ENCODE peak calls at places on chromosomes 12 and 14, in ten cellular contexts. I is epithelial cell of esophagus, H is neural progenitor cell, G is lower lobe of right lung, R is heart left ventricle, L is fibroblast of pulmonary artery, A is ovary, F is HCT116, V is brain microvascular endothelial cell, N is cardiac muscle cell. E is an unnamed sample.
A peak's percentile ranks its signal among the peaks of the same experiment; 100 is the strongest.

GRCh38 chr14:98835051-98835824 is 436.8 kb downstream of the BCL11B start:
- DNase-seq in I (no peak), H (no peak), G (no peak), R (no peak), L (no peak), A (no peak), F (no peak), V (no peak), N (no peak), E (no peak)

GRCh38 chr14:101075025-101075800 is 171.7 kb upstream of the RTL1 start:
- DNase-seq in I (no peak), H (no peak), G (no peak), R (no peak), L (no peak), A (no peak), F (no peak), V (no peak), N (no peak), E (no peak)

GRCh38 chr14:75279153-75279738 is 618 bp downstream of the FOS start:
- DNase-seq in I (no peak), H (peak; percentile 61), G (peak; percentile 79), R (peak; percentile 84), L (peak; percentile 75), A (peak; percentile 84), F (no peak), V (peak; percentile 55), N (peak; percentile 67), E (peak; percentile 78)

GRCh38 chr14:45091696-45092095 is 7.8 kb downstream of the PRPF39 start:
- DNase-seq in I (peak; percentile 66), H (no peak), G (no peak), R (no peak), L (peak; percentile 49), A (no peak), F (no peak), V (no peak), N (no peak), E (no peak)

GRCh38 chr12:31019561-31020308 is 53.9 kb upstream of the DDX11 start:
- DNase-seq in I (no peak), H (no peak), G (no peak), R (no peak), L (no peak), A (no peak), F (no peak), V (no peak), N (no peak), E (no peak)

GRCh38 chr12:27868165-27868564 is 88.1 kb upstream of the MANSC4 start:
- DNase-seq in I (peak; percentile 23), H (no peak), G (no peak), R (no peak), L (peak; percentile 84), A (no peak), F (no peak), V (peak; percentile 74), N (no peak), E (no peak)

GRCh38 chr12:264269-264668 is 1.6 kb upstream of the SLC6A13 start:
- DNase-seq in I (no peak), H (no peak), G (no peak), R (no peak), L (peak; percentile 29), A (no peak), F (no peak), V (no peak), N (no peak), E (no peak)

GRCh38 chr12:74782086-74782485 is 244.5 kb downstream of the ATXN7L3B start:
- DNase-seq in I (no peak), H (no peak), G (no peak), R (no peak), L (no peak), A (no peak), F (no peak), V (no peak), N (no peak), E (no peak)

GRCh38 chr12:13179159-13180074 is 17.1 kb upstream of the EMP1 start:
- DNase-seq in I (peak; percentile 87), H (peak; percentile 75), G (peak; percentile 66), R (no peak), L (peak; percentile 50), A (peak; percentile 35), F (no peak), V (peak; percentile 51), N (peak; percentile 81), E (peak; percentile 84)

GRCh38 chr12:13177896-13178295 is 18.6 kb upstream of the EMP1 start:
- DNase-seq in I (no peak), H (no peak), G (no peak), R (no peak), L (no peak), A (no peak), F (no peak), V (no peak), N (no peak), E (no peak)

GRCh38 chr12:13176257-13176656 is 20.3 kb upstream of the EMP1 start:
- DNase-seq in I (no peak), H (no peak), G (no peak), R (no peak), L (no peak), A (no peak), F (no peak), V (no peak), N (no peak), E (no peak)

GRCh38 chr12:13177373-13177772 is 19.2 kb upstream of the EMP1 start:
- DNase-seq in I (peak; percentile 61), H (no peak), G (no peak), R (no peak), L (no peak), A (no peak), F (no peak), V (peak; percentile 50), N (no peak), E (no peak)

DNA sequence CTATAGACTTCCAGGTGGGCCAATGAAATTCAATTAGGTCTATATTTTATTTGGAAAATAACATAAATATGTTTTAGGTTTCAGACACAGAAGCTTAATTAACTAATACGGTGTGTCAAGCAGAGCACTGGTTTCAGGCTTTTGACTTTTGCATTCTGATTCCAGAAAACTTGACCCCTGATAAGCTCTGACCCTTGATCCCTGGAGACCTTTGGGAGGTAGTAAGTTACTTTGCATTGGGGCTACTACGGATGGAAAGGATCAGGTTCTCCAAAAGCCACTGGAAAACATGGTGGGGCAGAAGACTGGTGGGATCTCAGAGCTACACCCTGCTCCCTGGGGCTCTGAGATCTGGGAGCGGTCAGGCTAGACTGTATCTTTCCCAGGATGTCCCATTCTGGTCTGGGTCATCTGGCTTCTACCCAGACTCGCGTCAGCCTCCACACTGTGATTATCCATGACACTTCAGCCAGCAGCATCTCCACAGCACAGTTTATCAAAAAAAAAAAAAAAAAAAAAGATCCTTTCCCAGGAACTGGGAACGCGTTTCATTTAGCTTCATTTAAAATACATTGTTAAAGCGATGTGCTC is 17.9 kb upstream of the EMP1 start:
- DNase-seq in I (no peak), H (no peak), G (no peak), R (peak; percentile 40), L (no peak), A (peak; percentile 23), F (no peak), V (no peak), N (no peak), E (no peak)
- H3K4me3 ChIP-seq in I (no peak overlapping the region), H (no peak overlapping the region), G (no peak overlapping the region), R (no peak overlapping the region), L (no peak overlapping the region), A (no peak overlapping the region), F (no peak overlapping the region), V (no peak overlapping the region), N (no peak overlapping the region), E (no peak overlapping the region)

DNA sequence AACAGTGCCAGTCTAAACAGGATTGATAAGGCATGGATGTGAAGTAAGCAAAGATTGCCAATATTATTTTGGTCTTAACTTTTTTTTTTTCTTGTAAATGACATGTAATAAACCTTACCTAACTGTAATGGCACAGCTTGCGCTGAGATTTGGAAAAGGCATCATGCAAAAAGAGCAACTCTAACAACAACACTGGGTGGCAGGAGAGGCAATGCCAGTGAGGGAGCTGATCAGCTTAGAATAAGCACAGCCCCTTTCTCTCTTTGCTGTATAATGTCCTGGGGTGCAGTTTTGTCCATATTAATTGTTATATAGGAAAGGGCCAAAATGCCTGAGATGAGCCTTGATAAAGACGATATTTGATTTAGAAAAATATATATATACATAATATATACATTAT is 1589.7 kb upstream of the FLRT2 start:
- DNase-seq in I (no peak), H (peak; percentile 15), G (no peak), R (no peak), L (peak; percentile 21), A (no peak), F (no peak), V (no peak), N (peak; percentile 17), E (no peak)
- H3K4me3 ChIP-seq in I (no peak overlapping the region), H (no peak overlapping the region), G (no peak overlapping the region), R (no peak overlapping the region), L (no peak overlapping the region), A (no peak overlapping the region), F (no peak overlapping the region), V (no peak overlapping the region), N (no peak overlapping the region), E (no peak overlapping the region)

GRCh38 chr12:48977290-48978281 is 536 bp upstream of the WNT1 start:
- DNase-seq in I (peak; percentile 51), H (peak; percentile 82), G (peak; percentile 83), R (no peak), L (peak; percentile 48), A (no peak), F (no peak), V (peak; percentile 66), N (no peak), E (peak; percentile 66)

GRCh38 chr12:48978741-48979601 is 849 bp downstream of the WNT1 start:
- DNase-seq in I (no peak), H (peak; percentile 30), G (no peak), R (no peak), L (no peak), A (no peak), F (no peak), V (no peak), N (no peak), E (peak; percentile 63)

GRCh38 chr12:48979602-48980388 is 1.7 kb downstream of the WNT1 start:
- DNase-seq in I (no peak), H (peak; percentile 56), G (no peak), R (no peak), L (no peak), A (no peak), F (no peak), V (no peak), N (no peak), E (peak; percentile 77)

GRCh38 chr12:48980389-48980952 is 2.3 kb downstream of the WNT1 start:
- DNase-seq in I (no peak), H (peak; percentile 70), G (peak; percentile 58), R (no peak), L (no peak), A (no peak), F (no peak), V (no peak), N (no peak), E (no peak)

GRCh38 chr12:48978291-48978740 is at the start of gene WNT1:
- DNase-seq in I (no peak), H (peak; percentile 41), G (no peak), R (no peak), L (no peak), A (no peak), F (no peak), V (no peak), N (no peak), E (no peak)
- H3K4me3 ChIP-seq in I (no peak within 1 kb of the TSS), H (peak within 1 kb of the TSS; percentile 13), G (peak within 1 kb of the TSS; percentile 51), R (peak within 1 kb of the TSS; percentile 38), L (no peak within 1 kb of the TSS), A (no peak within 1 kb of the TSS), F (no peak within 1 kb of the TSS), V (no peak within 1 kb of the TSS), N (no peak within 1 kb of the TSS), E (no peak within 1 kb of the TSS)

GRCh38 chr12:77062846-77063461 is 2.4 kb downstream of the E2F7 start:
- DNase-seq in I (peak; percentile 90), H (no peak), G (no peak), R (peak; percentile 23), L (peak; percentile 86), A (no peak), F (no peak), V (peak; percentile 95), N (no peak), E (no peak)

GRCh38 chr12:77062396-77062795 is 3.0 kb downstream of the E2F7 start:
- DNase-seq in I (no peak), H (no peak), G (no peak), R (no peak), L (no peak), A (no peak), F (no peak), V (no peak), N (no peak), E (no peak)

GRCh38 chr12:77060883-77061240 is 4.5 kb downstream of the E2F7 start:
- DNase-seq in I (no peak), H (no peak), G (no peak), R (no peak), L (no peak), A (no peak), F (no peak), V (no peak), N (no peak), E (no peak)

GRCh38 chr12:77065361-77066204 is at the start of gene E2F7:
- DNase-seq in I (peak; percentile 98), H (peak; percentile 98), G (peak; percentile 88), R (peak; percentile 88), L (peak; percentile 90), A (peak; percentile 87), F (peak; percentile 87), V (peak; percentile 81), N (peak; percentile 93), E (peak; percentile 90)

GRCh38 chr12:77064891-77065360 is 443 bp downstream of the E2F7 start:
- DNase-seq in I (no peak), H (peak; percentile 70), G (no peak), R (no peak), L (no peak), A (no peak), F (no peak), V (no peak), N (no peak), E (no peak)
- H3K4me3 ChIP-seq in I (peak overlapping the region; percentile 61), H (peak overlapping the region; percentile 90), G (peak overlapping the region; percentile 77), R (peak overlapping the region; percentile 76), L (peak overlapping the region; percentile 75), A (peak overlapping the region; percentile 67), F (peak overlapping the region; percentile 96), V (peak overlapping the region; percentile 77), N (peak overlapping the region; percentile 59), E (peak overlapping the region; percentile 88)

E was measured in left lung.